ENCODE peak calls at places on chromosome 13, in six cellular contexts. One of them, this sample, is unnamed.

GRCh38 chr13:64527561-64527960 is 2702.6 kb downstream of the PCDH9 start:
- DNase-seq in anterior cingulate cortex: no peak
- DNase-seq in B cell: no peak
- DNase-seq in activated T-cell treated with anti-CD3 and anti-CD28 coated beads for 1 hour: no peak
- DNase-seq in NCI-H2081: no peak
- DNase-seq in NCI-H510A treated with DMSO at 0.1 percent for 48 hours: no peak
- DNase-seq in this sample: no peak

GRCh38 chr13:113383089-113383488 is 19.2 kb upstream of the GRTP1 start:
- DNase-seq in NCI-H510A treated with DMSO at 0.1 percent for 48 hours: no peak
- DNase-seq in NCI-H2081: no peak
- DNase-seq in B cell: no peak
- DNase-seq in anterior cingulate cortex: no peak
- DNase-seq in activated T-cell treated with anti-CD3 and anti-CD28 coated beads for 1 hour: no peak
- DNase-seq in this sample: no peak

GRCh38 chr13:20685042-20685441 is 18.5 kb upstream of the IL17D start:
- DNase-seq in B cell: no peak
- DNase-seq in NCI-H2081: no peak
- DNase-seq in anterior cingulate cortex: no peak
- DNase-seq in NCI-H510A treated with DMSO at 0.1 percent for 48 hours: no peak
- DNase-seq in activated T-cell treated with anti-CD3 and anti-CD28 coated beads for 1 hour: no peak
- DNase-seq in this sample: no peak

GRCh38 chr13:102128216-102128800 is 273.5 kb downstream of the FGF14 start:
- DNase-seq in activated T-cell treated with anti-CD3 and anti-CD28 coated beads for 1 hour: no peak
- DNase-seq in NCI-H510A treated with DMSO at 0.1 percent for 48 hours: no peak
- DNase-seq in NCI-H2081: no peak
- DNase-seq in anterior cingulate cortex: no peak
- DNase-seq in B cell: no peak
- DNase-seq in this sample: no peak

GRCh38 chr13:84574851-84575250 is 692.6 kb upstream of the SLITRK1 start:
- DNase-seq in NCI-H2081: peak; percentile 36
- DNase-seq in NCI-H510A treated with DMSO at 0.1 percent for 48 hours: peak; percentile 18
- DNase-seq in B cell: no peak
- DNase-seq in anterior cingulate cortex: no peak
- DNase-seq in activated T-cell treated with anti-CD3 and anti-CD28 coated beads for 1 hour: no peak
- DNase-seq in this sample: peak; percentile 16

GRCh38 chr13:53953205-53953604 is 924.6 kb downstream of the OLFM4 start:
- DNase-seq in NCI-H2081: peak; percentile 28
- DNase-seq in B cell: no peak
- DNase-seq in activated T-cell treated with anti-CD3 and anti-CD28 coated beads for 1 hour: no peak
- DNase-seq in anterior cingulate cortex: no peak
- DNase-seq in NCI-H510A treated with DMSO at 0.1 percent for 48 hours: no peak
- DNase-seq in this sample: no peak

GRCh38 chr13:83975668-83976165 is 93.4 kb upstream of the SLITRK1 start:
- DNase-seq in B cell: no peak
- DNase-seq in activated T-cell treated with anti-CD3 and anti-CD28 coated beads for 1 hour: no peak
- DNase-seq in NCI-H510A treated with DMSO at 0.1 percent for 48 hours: no peak
- DNase-seq in anterior cingulate cortex: no peak
- DNase-seq in NCI-H2081: no peak
- DNase-seq in this sample: no peak

GRCh38 chr13:42656136-42656535 is 82.2 kb downstream of the TNFSF11 start:
- DNase-seq in NCI-H510A treated with DMSO at 0.1 percent for 48 hours: no peak
- DNase-seq in B cell: no peak
- DNase-seq in activated T-cell treated with anti-CD3 and anti-CD28 coated beads for 1 hour: no peak
- DNase-seq in NCI-H2081: no peak
- DNase-seq in anterior cingulate cortex: no peak
- DNase-seq in this sample: no peak

GRCh38 chr13:100314132-100314910 is 225.4 kb downstream of the PCCA start:
- DNase-seq in activated T-cell treated with anti-CD3 and anti-CD28 coated beads for 1 hour: no peak
- DNase-seq in anterior cingulate cortex: no peak
- DNase-seq in B cell: no peak
- DNase-seq in NCI-H2081: no peak
- DNase-seq in NCI-H510A treated with DMSO at 0.1 percent for 48 hours: no peak
- DNase-seq in this sample: no peak

GRCh38 chr13:73536865-73537264 is 478.1 kb downstream of the KLF5 start:
- DNase-seq in activated T-cell treated with anti-CD3 and anti-CD28 coated beads for 1 hour: no peak
- DNase-seq in B cell: no peak
- DNase-seq in NCI-H2081: no peak
- DNase-seq in NCI-H510A treated with DMSO at 0.1 percent for 48 hours: no peak
- DNase-seq in anterior cingulate cortex: no peak
- DNase-seq in this sample: no peak